ENCODE peak calls at places on chromosome 13, in six cellular contexts. One of them, this sample, is unnamed.

GRCh38 chr13:75153834-75154233 is 328.1 kb downstream of the TBC1D4 start:
- DNase-seq in GM12878: no peak
- DNase-seq in HepG2: no peak
- DNase-seq in HCT116: no peak
- DNase-seq in H1: no peak
- DNase-seq in K562: no peak
- DNase-seq in this sample: no peak

GRCh38 chr13:19713186-19713965 is 69.4 kb downstream of the PSPC1 start:
- DNase-seq in K562: no peak
- DNase-seq in HepG2: no peak
- DNase-seq in GM12878: peak
- DNase-seq in HCT116: no peak
- DNase-seq in H1: no peak
- DNase-seq in this sample: peak

GRCh38 chr13:101552797-101553196 is 100.3 kb downstream of the ITGBL1 start:
- DNase-seq in HepG2: no peak
- DNase-seq in H1: no peak
- DNase-seq in HCT116: no peak
- DNase-seq in K562: no peak
- DNase-seq in GM12878: no peak
- DNase-seq in this sample: no peak

GRCh38 chr13:87123987-87124784 is 547.0 kb upstream of the SLITRK5 start:
- DNase-seq in GM12878: no peak
- DNase-seq in HCT116: peak
- DNase-seq in HepG2: peak
- DNase-seq in H1: peak
- DNase-seq in K562: no peak
- DNase-seq in this sample: no peak

GRCh38 chr13:45833242-45833641 is 18.3 kb downstream of the SIAH3 start:
- DNase-seq in GM12878: no peak
- DNase-seq in HepG2: no peak
- DNase-seq in K562: no peak
- DNase-seq in HCT116: no peak
- DNase-seq in H1: no peak
- DNase-seq in this sample: no peak

GRCh38 chr13:110676057-110676510 is 29.8 kb downstream of the CARS2 start:
- DNase-seq in K562: no peak
- DNase-seq in GM12878: peak
- DNase-seq in HCT116: no peak
- DNase-seq in HepG2: no peak
- DNase-seq in H1: no peak
- DNase-seq in this sample: no peak

GRCh38 chr13:21109168-21109567 is 47.8 kb upstream of the LATS2 start:
- DNase-seq in K562: no peak
- DNase-seq in HepG2: no peak
- DNase-seq in HCT116: no peak
- DNase-seq in H1: no peak
- DNase-seq in GM12878: no peak
- DNase-seq in this sample: no peak

GRCh38 chr13:48505597-48506091 is 27.2 kb downstream of the RCBTB2 start:
- DNase-seq in GM12878: peak
- DNase-seq in HepG2: no peak
- DNase-seq in HCT116: no peak
- DNase-seq in K562: no peak
- DNase-seq in H1: no peak
- DNase-seq in this sample: no peak

GRCh38 chr13:28584873-28585317 is 74.0 kb upstream of the POMP start:
- DNase-seq in HepG2: no peak
- DNase-seq in GM12878: no peak
- DNase-seq in HCT116: no peak
- DNase-seq in K562: no peak
- DNase-seq in H1: no peak
- DNase-seq in this sample: no peak

GRCh38 chr13:81142306-81142999 is 801.5 kb upstream of the SPRY2 start:
- DNase-seq in K562: no peak
- DNase-seq in HCT116: no peak
- DNase-seq in H1: no peak
- DNase-seq in HepG2: no peak
- DNase-seq in GM12878: no peak
- DNase-seq in this sample: no peak

GRCh38 chr13:94967183-94968039 is 255.1 kb upstream of the SOX21 start:
- DNase-seq in HCT116: no peak
- DNase-seq in HepG2: no peak
- DNase-seq in K562: no peak
- DNase-seq in GM12878: no peak
- DNase-seq in H1: no peak
- DNase-seq in this sample: peak

GRCh38 chr13:50645092-50645491 is 198.4 kb downstream of the DLEU7 start:
- DNase-seq in K562: no peak
- DNase-seq in GM12878: no peak
- DNase-seq in H1: no peak
- DNase-seq in HCT116: no peak
- DNase-seq in HepG2: no peak
- DNase-seq in this sample: no peak

GRCh38 chr13:26185720-26186119 is 36.4 kb downstream of the RNF6 start:
- DNase-seq in GM12878: no peak
- DNase-seq in HCT116: no peak
- DNase-seq in H1: no peak
- DNase-seq in K562: no peak
- DNase-seq in HepG2: no peak
- DNase-seq in this sample: no peak

GRCh38 chr13:50617134-50617721 is 226.3 kb downstream of the DLEU7 start:
- DNase-seq in GM12878: no peak
- DNase-seq in K562: no peak
- DNase-seq in HepG2: no peak
- DNase-seq in H1: no peak
- DNase-seq in HCT116: peak
- DNase-seq in this sample: peak

GRCh38 chr13:51814071-51814470 is 10.1 kb upstream of the DHRS12 start:
- DNase-seq in HepG2: no peak
- DNase-seq in H1: no peak
- DNase-seq in K562: no peak
- DNase-seq in HCT116: no peak
- DNase-seq in GM12878: no peak
- DNase-seq in this sample: no peak

GRCh38 chr13:31067416-31068118 is 94.1 kb downstream of the HSPH1 start:
- DNase-seq in GM12878: no peak
- DNase-seq in HepG2: no peak
- DNase-seq in K562: no peak
- DNase-seq in H1: no peak
- DNase-seq in HCT116: no peak
- DNase-seq in this sample: no peak

GRCh38 chr13:50509771-50510441 is 333.6 kb downstream of the DLEU7 start:
- DNase-seq in HCT116: no peak
- DNase-seq in GM12878: no peak
- DNase-seq in HepG2: no peak
- DNase-seq in K562: no peak
- DNase-seq in H1: no peak
- DNase-seq in this sample: no peak

GRCh38 chr13:51244637-51245405 is 22.6 kb downstream of the FAM124A start:
- DNase-seq in HCT116: no peak
- DNase-seq in H1: no peak
- DNase-seq in GM12878: no peak
- DNase-seq in HepG2: no peak
- DNase-seq in K562: no peak
- DNase-seq in this sample: no peak

GRCh38 chr13:89883893-89884448 is 1463.5 kb upstream of the MIR17HG start:
- DNase-seq in H1: no peak
- DNase-seq in HCT116: no peak
- DNase-seq in GM12878: no peak
- DNase-seq in K562: no peak
- DNase-seq in HepG2: no peak
- DNase-seq in this sample: no peak

GRCh38 chr13:113364933-113365371 is 1.0 kb upstream of the GRTP1 start:
- DNase-seq in HCT116: no peak
- DNase-seq in GM12878: no peak
- DNase-seq in HepG2: no peak
- DNase-seq in H1: no peak
- DNase-seq in K562: no peak
- DNase-seq in this sample: no peak

GRCh38 chr13:113365551-113365971 is 1.6 kb upstream of the GRTP1 start:
- DNase-seq in H1: no peak
- DNase-seq in K562: no peak
- DNase-seq in GM12878: no peak
- DNase-seq in HepG2: no peak
- DNase-seq in HCT116: no peak
- DNase-seq in this sample: no peak

GRCh38 chr13:113366031-113366588 is 2.2 kb upstream of the GRTP1 start:
- DNase-seq in K562: no peak
- DNase-seq in GM12878: no peak
- DNase-seq in HepG2: no peak
- DNase-seq in HCT116: no peak
- DNase-seq in H1: no peak
- DNase-seq in this sample: no peak

GRCh38 chr13:113367020-113367560 is 3.2 kb upstream of the GRTP1 start:
- DNase-seq in HCT116: no peak
- DNase-seq in H1: no peak
- DNase-seq in GM12878: no peak
- DNase-seq in HepG2: no peak
- DNase-seq in K562: no peak
- DNase-seq in this sample: no peak

GRCh38 chr13:113364371-113364932 is 522 bp upstream of the GRTP1 start:
- DNase-seq in HCT116: no peak
- DNase-seq in K562: no peak
- DNase-seq in GM12878: no peak
- DNase-seq in H1: no peak
- DNase-seq in HepG2: no peak
- DNase-seq in this sample: no peak
- TF ChIP-seq MAX in HCT116: no peak
- TF ChIP-seq MAX in K562: no peak
- TF ChIP-seq MAX in GM12878: no peak
- TF ChIP-seq MAX in H1: no peak
- TF ChIP-seq MAX in HepG2: no peak
- TF ChIP-seq MAX in this sample: no peak

GRCh38 chr13:111899714-111900389 is 167.1 kb upstream of the SOX1 start:
- DNase-seq in K562: no peak
- DNase-seq in HepG2: no peak
- DNase-seq in HCT116: no peak
- DNase-seq in H1: no peak
- DNase-seq in GM12878: no peak
- DNase-seq in this sample: no peak
- TF ChIP-seq EZH2 in K562: no peak
- TF ChIP-seq EZH2 in HepG2: no peak
- TF ChIP-seq EZH2 in HCT116: no peak
- TF ChIP-seq EZH2 in H1: no peak
- TF ChIP-seq EZH2 in GM12878: no peak
- TF ChIP-seq EZH2 in this sample: no peak

GRCh38 chr13:36476661-36477060 is 44.4 kb downstream of the CCNA1 start:
- DNase-seq in HCT116: no peak
- DNase-seq in GM12878: no peak
- DNase-seq in K562: no peak
- DNase-seq in HepG2: no peak
- DNase-seq in H1: no peak
- DNase-seq in this sample: no peak

GRCh38 chr13:36480726-36481485 is 48.6 kb downstream of the CCNA1 start:
- DNase-seq in HepG2: no peak
- DNase-seq in K562: no peak
- DNase-seq in GM12878: no peak
- DNase-seq in H1: no peak
- DNase-seq in HCT116: no peak
- DNase-seq in this sample: no peak

DNA sequence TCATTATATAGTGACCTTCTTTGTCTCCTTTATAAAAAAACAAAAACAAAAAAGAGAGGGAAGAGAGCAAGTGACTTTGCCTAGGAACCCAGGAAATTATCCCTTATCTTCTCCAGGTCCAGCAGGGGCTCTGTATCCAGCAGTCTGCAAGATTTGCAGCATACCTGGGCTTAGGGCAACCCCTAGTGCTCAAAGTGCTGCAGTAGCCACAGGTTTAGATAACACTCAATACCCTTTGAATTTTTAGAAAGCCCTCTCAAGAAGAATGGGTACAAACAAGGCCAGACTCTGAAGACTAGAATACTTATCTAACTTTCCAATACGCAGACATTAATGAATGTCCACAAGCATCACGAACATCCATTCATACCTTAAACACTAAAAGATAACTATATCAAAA is 43.2 kb downstream of the CCNA1 start:
- DNase-seq in K562: no peak
- DNase-seq in HCT116: no peak
- DNase-seq in H1: peak
- DNase-seq in HepG2: peak
- DNase-seq in GM12878: no peak
- DNase-seq in this sample: no peak
- TF ChIP-seq MAX in K562: no peak
- TF ChIP-seq MAX in HCT116: no peak
- TF ChIP-seq MAX in H1: no peak
- TF ChIP-seq MAX in HepG2: no peak
- TF ChIP-seq MAX in GM12878: no peak
- TF ChIP-seq MAX in this sample: no peak

GRCh38 chr13:67769987-67770341 is 539.8 kb upstream of the PCDH9 start:
- DNase-seq in H1: no peak
- DNase-seq in HepG2: no peak
- DNase-seq in K562: no peak
- DNase-seq in HCT116: no peak
- DNase-seq in GM12878: no peak
- DNase-seq in this sample: no peak

GRCh38 chr13:67769063-67769986 is 539.2 kb upstream of the PCDH9 start:
- DNase-seq in HepG2: no peak
- DNase-seq in K562: no peak
- DNase-seq in HCT116: no peak
- DNase-seq in H1: no peak
- DNase-seq in GM12878: no peak
- DNase-seq in this sample: no peak

GRCh38 chr13:67763316-67763715 is 533.2 kb upstream of the PCDH9 start:
- DNase-seq in GM12878: no peak
- DNase-seq in K562: no peak
- DNase-seq in HCT116: no peak
- DNase-seq in HepG2: no peak
- DNase-seq in H1: no peak
- DNase-seq in this sample: no peak

GRCh38 chr13:67763984-67764383 is 533.8 kb upstream of the PCDH9 start:
- DNase-seq in HCT116: no peak
- DNase-seq in H1: no peak
- DNase-seq in HepG2: no peak
- DNase-seq in K562: no peak
- DNase-seq in GM12878: no peak
- DNase-seq in this sample: no peak
- TF ChIP-seq EZH2 in HCT116: no peak
- TF ChIP-seq EZH2 in H1: no peak
- TF ChIP-seq EZH2 in HepG2: no peak
- TF ChIP-seq EZH2 in K562: no peak
- TF ChIP-seq EZH2 in GM12878: no peak
- TF ChIP-seq EZH2 in this sample: no peak

DNA sequence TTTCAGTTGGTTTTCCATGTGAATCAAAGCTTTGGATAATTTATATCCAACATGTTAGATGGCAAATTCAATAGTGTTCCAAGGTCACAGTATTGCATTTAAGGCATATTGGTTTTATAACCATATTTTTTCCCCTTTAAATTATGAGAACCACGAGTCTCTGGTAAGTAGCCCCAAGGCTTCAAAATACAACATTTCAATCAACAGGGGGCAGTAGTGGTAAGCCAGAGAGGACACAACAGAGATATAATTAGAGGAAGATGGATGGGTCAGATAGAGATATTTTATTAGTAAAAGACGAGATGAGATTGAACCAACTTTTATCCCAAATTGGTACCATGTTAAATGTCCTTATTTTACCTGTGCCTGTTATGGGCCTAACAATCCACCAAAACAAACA is 53.1 kb downstream of the KL start:
- DNase-seq in HCT116: no peak
- DNase-seq in GM12878: no peak
- DNase-seq in H1: no peak
- DNase-seq in HepG2: no peak
- DNase-seq in K562: peak
- DNase-seq in this sample: peak
- TF ChIP-seq MAX in HCT116: no peak
- TF ChIP-seq MAX in GM12878: no peak
- TF ChIP-seq MAX in H1: no peak
- TF ChIP-seq MAX in HepG2: no peak
- TF ChIP-seq MAX in K562: no peak
- TF ChIP-seq MAX in this sample: no peak